ENCODE peak calls at places on chromosomes 3 and 15, in four cellular contexts. H is fibroblast of lung, M is IMR-90, V is heart right ventricle. I is an unnamed sample.

GRCh38 chr3:161230621-161231195 is 9.6 kb downstream of the NMD3 start:
- DNase-seq in H (no peak), M (no peak), V (no peak), I (no peak)

GRCh38 chr3:60812544-60812943 is 438.7 kb downstream of the FHIT start:
- DNase-seq in H (no peak), M (no peak), V (no peak), I (no peak)

GRCh38 chr15:88994286-88994685 is 81.1 kb upstream of the MFGE8 start:
- DNase-seq in M (no peak), V (no peak), H (no peak), I (no peak)

GRCh38 chr3:37949866-37950265 is 40.7 kb upstream of the VILL start:
- DNase-seq in H (peak; percentile 65), M (peak; percentile 63), V (no peak), I (no peak)

GRCh38 chr15:45634442-45635190 is at the start of gene SQOR:
- DNase-seq in V (peak; percentile 83), H (peak; percentile 51), M (peak; percentile 54), I (peak; percentile 97)

GRCh38 chr15:80093854-80094418 is 34.5 kb downstream of the ZFAND6 start:
- DNase-seq in H (no peak), M (no peak), V (peak; percentile 38), I (peak; percentile 61)

GRCh38 chr15:60044636-60045273 is 40.6 kb downstream of the FOXB1 start:
- DNase-seq in V (no peak), M (no peak), H (no peak), I (no peak)

GRCh38 chr15:96274698-96275097 is 55.8 kb upstream of the NR2F2 start:
- DNase-seq in H (no peak), M (no peak), V (no peak), I (no peak)

GRCh38 chr3:138944136-138944658 is 2.7 kb downstream of the FOXL2 start:
- DNase-seq in V (no peak), M (no peak), H (peak; percentile 56), I (no peak)

GRCh38 chr15:35281515-35281914 is 196.4 kb upstream of the NANOGP8 start:
- DNase-seq in V (no peak), M (peak; percentile 70), H (peak; percentile 11), I (no peak)

DNA sequence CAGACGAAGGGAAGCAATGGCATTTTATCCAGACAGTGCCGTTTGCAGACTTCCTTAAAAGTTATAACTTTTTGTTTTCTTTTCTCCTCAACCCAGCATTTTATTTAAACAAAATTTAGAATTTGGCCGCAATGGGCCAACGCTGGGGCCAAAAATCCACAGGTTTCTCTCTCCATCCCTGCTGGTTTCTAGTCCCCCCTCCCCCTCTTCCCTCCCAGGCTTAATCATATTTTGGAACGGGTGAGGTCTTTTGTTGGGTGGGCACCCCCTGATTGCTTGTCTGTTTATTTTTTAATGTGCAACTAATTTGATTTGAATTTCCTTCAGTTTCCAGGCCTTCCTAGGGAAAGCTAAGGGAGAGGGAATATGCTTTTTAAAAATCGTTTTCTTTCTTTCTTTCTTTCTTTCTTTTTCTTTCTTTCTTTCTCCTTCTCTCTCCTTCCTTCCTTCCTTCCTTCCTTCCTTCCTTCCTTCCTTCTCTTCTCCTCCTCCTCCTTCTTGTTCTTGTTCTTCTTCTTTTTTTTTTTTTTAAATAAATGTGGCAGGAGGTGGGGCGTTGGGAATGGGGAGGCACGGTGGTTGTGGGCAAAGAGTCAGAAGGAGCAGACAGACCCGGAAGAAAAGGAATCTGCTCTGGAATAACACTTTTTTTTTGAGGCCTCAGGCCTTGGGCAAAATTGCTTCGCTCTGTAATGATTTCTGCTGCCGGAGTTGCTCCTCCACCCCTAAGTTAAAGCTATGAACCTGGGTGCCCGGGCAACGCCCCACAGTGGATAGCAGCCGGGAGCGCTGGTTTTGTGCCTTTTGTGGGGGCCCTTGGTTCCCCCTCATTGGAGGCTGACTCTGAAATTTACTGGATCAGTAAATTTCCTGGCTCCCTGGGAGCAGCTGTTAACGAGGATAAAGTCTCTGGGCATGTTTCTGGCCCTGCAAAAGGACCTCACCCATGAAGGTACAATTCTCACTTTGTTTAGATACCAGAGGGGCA is 1.9 kb downstream of the FNDC3B start:
- DNase-seq in H (peak; percentile 55), M (peak; percentile 41), V (no peak), I (no peak)
- H3K27ac ChIP-seq in H (peak overlapping the region; percentile 98), M (peak overlapping the region; percentile 61), V (peak overlapping the region; percentile 100), I (peak overlapping the region; percentile 94)

GRCh38 chr3:20130122-20130521 is 55.9 kb downstream of the SGO1 start:
- DNase-seq in H (no peak), V (no peak), M (no peak), I (no peak)
- TF ChIP-seq CTCF in H (no peak), V (no peak), M (no peak), I (no peak)

GRCh38 chr3:175477651-175478224 is 618.6 kb downstream of the NAALADL2 start:
- DNase-seq in H (no peak), V (no peak), M (no peak), I (no peak)

GRCh38 chr3:175476489-175476888 is 617.4 kb downstream of the NAALADL2 start:
- DNase-seq in H (no peak), V (no peak), M (no peak), I (no peak)

GRCh38 chr3:175479175-175479574 is 620.0 kb downstream of the NAALADL2 start:
- DNase-seq in M (no peak), H (no peak), V (no peak), I (no peak)

GRCh38 chr3:175479800-175480199 is 620.7 kb downstream of the NAALADL2 start:
- DNase-seq in M (no peak), H (no peak), V (no peak), I (no peak)

GRCh38 chr3:175475765-175476164 is 616.6 kb downstream of the NAALADL2 start:
- DNase-seq in H (no peak), M (no peak), V (no peak), I (no peak)
- H3K27ac ChIP-seq in H (no peak overlapping the region), M (no peak overlapping the region), V (no peak overlapping the region), I (no peak overlapping the region)

GRCh38 chr15:50137893-50138292 is 18.9 kb upstream of the ATP8B4 start:
- DNase-seq in H (no peak), V (no peak), M (peak; percentile 27), I (no peak)

GRCh38 chr15:50137330-50137761 is 18.3 kb upstream of the ATP8B4 start:
- DNase-seq in V (no peak), H (peak; percentile 99), M (peak; percentile 99), I (no peak)

GRCh38 chr15:50140097-50140496 is 21.1 kb upstream of the ATP8B4 start:
- DNase-seq in V (no peak), H (no peak), M (peak; percentile 33), I (no peak)

GRCh38 chr15:50135123-50135541 is 16.1 kb upstream of the ATP8B4 start:
- DNase-seq in H (peak; percentile 62), M (peak; percentile 10), V (no peak), I (no peak)

DNA sequence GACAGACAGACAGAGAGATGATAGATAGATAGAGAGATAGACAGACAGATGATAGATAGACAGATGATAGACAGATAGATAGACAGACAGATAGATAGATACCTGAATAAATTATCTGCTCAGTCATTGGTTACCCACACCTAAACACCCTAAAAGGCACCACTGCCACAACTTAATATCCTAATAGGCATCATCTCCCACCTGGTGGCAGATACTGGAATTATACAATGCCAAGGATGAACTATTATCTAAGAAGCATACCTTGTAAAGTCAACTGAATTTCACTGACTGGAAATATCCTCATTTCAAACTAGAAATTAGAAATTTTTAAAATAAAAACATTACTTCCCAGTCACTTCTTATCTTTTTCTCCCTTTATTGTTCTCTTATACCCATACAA is 19.4 kb upstream of the ATP8B4 start:
- DNase-seq in V (no peak), H (peak; percentile 27), M (peak; percentile 34), I (no peak)
- TF ChIP-seq CTCF in V (no peak), H (peak; percentile 10), M (peak; percentile 39), I (no peak)

GRCh38 chr15:91942676-91943417 is 89.3 kb downstream of the SLCO3A1 start:
- DNase-seq in M (peak; percentile 89), H (peak; percentile 95), V (peak; percentile 88), I (peak; percentile 59)
- H3K27ac ChIP-seq in M (peak overlapping the region; percentile 21), H (peak overlapping the region; percentile 30), V (peak overlapping the region; percentile 77), I (peak overlapping the region; percentile 47)

GRCh38 chr3:40179016-40179415 is 130.5 kb upstream of the EIF1B start:
- DNase-seq in M (peak; percentile 62), V (peak; percentile 61), H (peak; percentile 66), I (peak; percentile 46)
- TF ChIP-seq CTCF in M (peak; percentile 76), V (peak; percentile 73), H (peak; percentile 69), I (peak; percentile 37)

GRCh38 chr15:71230303-71230702 is 115.0 kb downstream of the THSD4 start:
- DNase-seq in V (no peak), H (no peak), M (no peak), I (no peak)

GRCh38 chr15:71232411-71232810 is 117.1 kb downstream of the THSD4 start:
- DNase-seq in M (peak; percentile 12), V (no peak), H (no peak), I (no peak)

GRCh38 chr15:71226536-71227455 is 111.5 kb downstream of the THSD4 start:
- DNase-seq in V (no peak), H (no peak), M (no peak), I (no peak)

GRCh38 chr15:71228403-71228802 is 113.1 kb downstream of the THSD4 start:
- DNase-seq in V (no peak), H (peak; percentile 58), M (peak; percentile 70), I (no peak)

DNA sequence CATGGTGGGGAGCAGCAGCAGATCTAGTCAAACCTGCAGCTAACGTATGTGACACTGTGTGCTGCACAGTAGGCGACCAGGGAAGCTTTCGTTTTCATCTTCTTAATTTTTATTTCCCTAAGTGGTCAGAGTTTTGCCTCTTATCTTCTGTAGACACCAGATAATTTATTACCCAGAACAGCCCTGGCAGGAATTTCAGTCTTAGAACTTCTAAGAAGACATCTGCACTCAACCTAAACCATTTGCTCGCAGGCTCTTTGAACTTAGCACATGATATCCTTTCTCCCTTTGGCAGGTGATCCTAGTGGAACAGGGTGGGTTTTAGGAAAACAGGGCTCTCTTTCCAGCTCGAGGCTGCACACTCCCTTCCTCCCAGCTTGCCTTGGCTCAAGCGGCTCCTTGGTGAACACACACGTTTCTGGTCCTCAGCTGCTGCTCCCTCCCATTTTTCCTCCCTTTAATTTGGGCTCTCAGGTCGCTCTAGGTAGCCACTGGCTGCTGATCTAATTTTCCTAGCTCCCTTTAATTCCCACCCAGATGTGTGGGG is 116.5 kb downstream of the THSD4 start:
- DNase-seq in H (no peak), V (no peak), M (no peak), I (no peak)
- H3K27ac ChIP-seq in H (no peak overlapping the region), V (peak overlapping the region; percentile 31), M (no peak overlapping the region), I (no peak overlapping the region)

DNA sequence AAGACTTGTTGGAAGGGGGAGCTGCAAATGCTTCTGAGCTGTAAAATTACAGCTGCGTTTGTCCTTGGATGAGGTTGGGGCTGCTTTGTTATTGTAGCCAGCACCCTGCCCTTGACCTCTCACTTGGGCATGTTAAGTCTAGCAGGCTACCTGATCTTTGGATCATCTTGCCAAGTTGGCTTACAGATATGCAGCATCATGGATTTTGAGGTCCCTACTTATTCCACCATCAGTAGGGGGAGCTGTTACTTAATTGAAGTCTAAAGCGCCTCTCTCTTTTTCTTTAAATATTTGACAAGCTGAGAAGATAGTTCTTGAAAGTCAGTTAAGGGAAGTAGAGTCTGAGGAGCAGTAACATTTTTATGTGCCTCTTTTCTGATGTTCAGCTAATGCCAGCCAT is 793.0 kb downstream of the MCTP2 start:
- DNase-seq in M (peak; percentile 59), V (no peak), H (peak; percentile 63), I (no peak)
- TF ChIP-seq CTCF in M (peak; percentile 55), V (peak; percentile 46), H (peak; percentile 56), I (no peak)